ENCODE peak calls at places on chromosomes 2 and 18, in four cellular contexts. L, P, B and I are unnamed samples. For H3K4me1, the result is how much of the 10 kb centered on the place peaks cover.

GRCh38 chr2:38933653-38934052 is 44.0 kb downstream of the ARHGEF33 start:
- DNase-seq in L (no peak), P (no peak), B (no peak), I (no peak)

GRCh38 chr18:77096936-77097886 is 35.4 kb downstream of the MBP start:
- DNase-seq in P (no peak), L (no peak), B (no peak), I (no peak)

GRCh38 chr2:187989925-187990623 is 301.6 kb upstream of the GULP1 start:
- DNase-seq in L (no peak), B (no peak), P (no peak), I (no peak)

GRCh38 chr2:207901401-207901800 is 123.9 kb downstream of the PLEKHM3 start:
- DNase-seq in P (no peak), L (no peak), B (no peak), I (no peak)

GRCh38 chr2:238727585-238728321 is 120.1 kb upstream of the TWIST2 start:
- DNase-seq in P (peak), B (peak), L (peak), I (no peak)

GRCh38 chr2:159758686-159759085 is 39.3 kb downstream of the CD302 start:
- DNase-seq in P (no peak), L (no peak), B (no peak), I (no peak)

GRCh38 chr2:201127570-201127969 is 11.6 kb downstream of the CFLAR start:
- DNase-seq in P (no peak), L (peak), B (no peak), I (no peak)

GRCh38 chr2:98541489-98541888 is 66.8 kb downstream of the COA5 start:
- DNase-seq in B (no peak), P (no peak), L (no peak), I (peak)

GRCh38 chr2:77270433-77270832 is 251.7 kb downstream of the LRRTM4 start:
- DNase-seq in L (no peak), P (no peak), B (no peak), I (no peak)

GRCh38 chr18:7918696-7919095 is 351.6 kb downstream of the PTPRM start:
- DNase-seq in P (no peak), L (no peak), B (no peak), I (no peak)

GRCh38 chr2:144331652-144332355 is 188.1 kb downstream of the ZEB2 start:
- DNase-seq in L (peak), B (peak), P (no peak), I (peak)

GRCh38 chr2:118852605-118853128 is 5.2 kb upstream of the EN1 start:
- DNase-seq in P (no peak), L (no peak), B (no peak), I (peak)

GRCh38 chr2:119756837-119757236 is 2.9 kb upstream of the PTPN4 start:
- DNase-seq in L (peak), P (peak), B (peak), I (no peak)

GRCh38 chr2:211187602-211188001 is 631.2 kb downstream of the CPS1 start:
- DNase-seq in L (no peak), B (no peak), P (no peak), I (no peak)

GRCh38 chr18:25253136-25253535 is 98.8 kb downstream of the ZNF521 start:
- DNase-seq in P (no peak), B (no peak), L (no peak), I (no peak)

GRCh38 chr2:237198144-237198900 is 112.6 kb downstream of the COPS8 start:
- DNase-seq in P (no peak), B (no peak), L (no peak), I (no peak)

GRCh38 chr2:33130544-33130943 is 183.8 kb downstream of the LTBP1 start:
- DNase-seq in L (no peak), B (no peak), P (no peak), I (no peak)

GRCh38 chr2:75047189-75047812 is 88.9 kb downstream of the POLE4 start:
- DNase-seq in L (no peak), P (no peak), B (no peak), I (no peak)

GRCh38 chr2:171345971-171346722 is 87.6 kb downstream of the METTL8 start:
- DNase-seq in L (no peak), P (no peak), B (no peak), I (no peak)

GRCh38 chr2:216372761-216373291 is 543 bp upstream of the MARCHF4 start:
- DNase-seq in L (no peak), B (no peak), P (no peak), I (no peak)

GRCh38 chr18:57850063-57850462 is 46.9 kb upstream of the ATP8B1 start:
- DNase-seq in P (no peak), L (no peak), B (no peak), I (no peak)

GRCh38 chr2:236608710-236609109 is 39.1 kb downstream of the ACKR3 start:
- DNase-seq in B (no peak), L (no peak), P (no peak), I (no peak)

GRCh38 chr18:59546164-59546563 is 151.1 kb downstream of the CCBE1 start:
- DNase-seq in L (no peak), P (no peak), B (no peak), I (no peak)

GRCh38 chr2:143469323-143469722 is 340.1 kb downstream of the ARHGAP15 start:
- DNase-seq in L (no peak), P (no peak), B (no peak), I (no peak)

GRCh38 chr2:158936978-158937377 is 31.5 kb upstream of the TANC1 start:
- DNase-seq in P (no peak), L (no peak), B (no peak), I (no peak)

GRCh38 chr2:240575101-240575965 is 7.0 kb downstream of the RNPEPL1 start:
- DNase-seq in L (no peak), P (no peak), B (no peak), I (peak)

GRCh38 chr2:143341478-143341877 is 212.3 kb downstream of the ARHGAP15 start:
- DNase-seq in B (no peak), P (no peak), L (no peak), I (no peak)

GRCh38 chr2:3483227-3483985 is 35.9 kb downstream of the ADI1 start:
- DNase-seq in P (peak), L (peak), B (peak), I (peak)

GRCh38 chr18:58391113-58391892 is 237.6 kb downstream of the ALPK2 start:
- DNase-seq in L (no peak), B (no peak), P (no peak), I (no peak)

GRCh38 chr18:32683044-32683443 is 89.8 kb downstream of the KLHL14 start:
- DNase-seq in L (no peak), P (no peak), B (no peak), I (no peak)

GRCh38 chr2:88517759-88518201 is 65.3 kb upstream of the FOXI3 start:
- DNase-seq in B (no peak), P (no peak), L (no peak), I (no peak)

GRCh38 chr2:237739101-237739500 is 59.5 kb upstream of the RBM44 start:
- DNase-seq in P (peak), L (peak), B (no peak), I (no peak)

GRCh38 chr18:3250237-3251107 is 2.9 kb downstream of the MYL12A start:
- DNase-seq in P (no peak), L (no peak), B (no peak), I (no peak)

GRCh38 chr2:167489307-167489706 is 601.0 kb downstream of the XIRP2 start:
- DNase-seq in B (no peak), L (no peak), P (no peak), I (no peak)

GRCh38 chr2:129936334-129936934 is 43.0 kb upstream of the RAB6C start:
- DNase-seq in P (no peak), L (peak), B (no peak), I (no peak)

GRCh38 chr18:69935319-69936190 is 12.1 kb downstream of the CD226 start:
- DNase-seq in L (no peak), P (no peak), B (no peak), I (peak)

GRCh38 chr2:43043471-43043870 is 182.9 kb downstream of the ZFP36L2 start:
- DNase-seq in P (no peak), B (no peak), L (no peak), I (peak)

GRCh38 chr2:162490052-162490717 is 146.3 kb downstream of the GCA start:
- DNase-seq in P (no peak), L (no peak), B (no peak), I (no peak)

GRCh38 chr2:221461911-221462310 is 110.2 kb downstream of the EPHA4 start:
- DNase-seq in L (no peak), P (no peak), B (no peak), I (no peak)

DNA sequence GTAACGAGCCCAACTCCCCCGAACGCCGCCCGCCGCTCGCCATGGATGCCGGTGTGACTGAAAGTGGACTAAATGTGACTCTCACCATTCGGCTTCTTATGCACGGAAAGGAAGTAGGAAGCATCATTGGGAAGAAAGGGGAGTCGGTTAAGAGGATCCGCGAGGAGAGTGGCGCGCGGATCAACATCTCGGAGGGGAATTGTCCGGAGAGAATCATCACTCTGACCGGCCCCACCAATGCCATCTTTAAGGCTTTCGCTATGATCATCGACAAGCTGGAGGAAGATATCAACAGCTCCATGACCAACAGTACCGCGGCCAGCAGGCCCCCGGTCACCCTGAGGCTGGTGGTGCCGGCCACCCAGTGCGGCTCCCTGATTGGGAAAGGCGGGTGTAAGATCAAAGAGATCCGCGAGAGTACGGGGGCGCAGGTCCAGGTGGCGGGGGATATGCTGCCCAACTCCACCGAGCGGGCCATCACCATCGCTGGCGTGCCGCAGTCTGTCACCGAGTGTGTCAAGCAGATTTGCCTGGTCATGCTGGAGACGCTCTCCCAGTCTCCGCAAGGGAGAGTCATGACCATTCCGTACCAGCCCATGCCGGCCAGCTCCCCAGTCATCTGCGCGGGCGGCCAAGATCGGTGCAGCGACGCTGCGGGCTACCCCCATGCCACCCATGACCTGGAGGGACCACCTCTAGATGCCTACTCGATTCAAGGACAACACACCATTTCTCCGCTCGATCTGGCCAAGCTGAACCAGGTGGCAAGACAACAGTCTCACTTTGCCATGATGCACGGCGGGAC is 628 bp downstream of the PCBP1 start:
- DNase-seq in P (peak), B (no peak), L (peak), I (peak)
- TF ChIP-seq POLR2A in P (no peak), B (no peak), L (no peak), I (no peak)

GRCh38 chr2:230734247-230735175 is 21.9 kb downstream of the CAB39 start:
- DNase-seq in B (no peak), P (no peak), L (no peak), I (no peak)

GRCh38 chr2:230732914-230733401 is 20.3 kb downstream of the CAB39 start:
- DNase-seq in P (no peak), B (no peak), L (no peak), I (no peak)

GRCh38 chr2:230735884-230736283 is 23.2 kb downstream of the CAB39 start:
- DNase-seq in L (no peak), P (no peak), B (no peak), I (no peak)

DNA sequence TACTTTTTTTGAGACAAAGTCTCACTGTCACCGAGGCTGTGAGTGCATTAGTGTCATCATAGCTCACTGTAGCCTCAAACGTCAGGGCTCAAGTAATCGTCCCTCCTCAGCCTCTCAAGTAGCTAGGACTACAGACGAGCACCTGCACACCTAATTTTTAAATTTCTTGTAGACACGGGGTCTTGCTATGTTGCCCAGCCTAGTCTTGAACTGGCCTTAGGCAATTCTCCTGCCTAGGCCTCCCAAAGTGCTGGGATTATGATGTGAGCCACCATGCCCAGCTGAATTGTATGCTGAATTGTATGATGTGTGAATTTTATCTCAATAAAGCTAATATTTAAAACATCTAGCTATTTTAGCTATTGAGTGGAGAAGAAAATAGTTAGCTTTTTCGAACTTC is 18.9 kb downstream of the CAB39 start:
- DNase-seq in P (no peak), L (no peak), B (no peak), I (no peak)
- TF ChIP-seq CTCF in P (no peak), L (no peak), B (no peak), I (no peak)

DNA sequence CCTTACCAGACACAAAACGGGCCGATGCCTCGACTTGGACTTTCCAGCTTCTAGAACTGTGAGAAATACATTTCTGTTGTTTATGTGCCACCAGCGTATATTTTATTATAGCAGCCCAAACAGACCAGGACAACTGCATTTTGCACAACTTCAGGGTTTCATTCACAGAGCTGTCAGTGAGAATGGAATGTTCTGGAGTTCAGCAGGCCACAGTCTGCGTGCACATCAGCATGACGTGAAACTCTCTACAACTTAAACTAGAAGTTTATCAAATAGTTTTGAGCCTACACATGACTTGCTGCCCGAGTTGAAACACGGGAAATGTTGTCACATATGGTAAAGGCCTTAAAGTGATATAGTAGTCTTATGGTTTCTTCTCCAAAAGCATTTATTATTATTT is 3.9 kb upstream of the TRIB2 start:
- DNase-seq in L (no peak), B (no peak), P (no peak), I (no peak)
- H3K4me1 ChIP-seq in L (under half), B (under half), P (under half), I (under half)

DNA sequence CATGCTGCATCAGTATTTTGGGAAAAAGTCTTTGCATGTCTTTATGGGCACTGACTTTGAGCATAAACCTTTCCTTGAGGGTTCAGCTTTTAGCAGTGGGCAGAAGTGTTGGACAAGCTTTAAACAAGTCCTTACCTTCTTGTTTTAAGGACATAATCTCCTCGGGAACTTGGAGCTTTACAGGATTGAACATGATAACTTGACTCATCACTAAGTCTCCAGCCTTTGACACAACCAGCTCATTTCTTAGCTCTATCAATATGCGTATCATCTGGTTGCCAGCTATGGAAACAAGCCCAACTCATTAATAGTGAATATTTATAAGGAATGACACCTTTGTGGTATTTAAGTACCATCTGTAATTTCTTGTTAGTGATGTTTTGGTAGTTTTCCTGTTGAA is 21.0 kb upstream of the RAB27B start:
- DNase-seq in B (no peak), L (no peak), P (no peak), I (no peak)
- TF ChIP-seq POLR2A in B (no peak), L (no peak), P (no peak), I (no peak)

DNA sequence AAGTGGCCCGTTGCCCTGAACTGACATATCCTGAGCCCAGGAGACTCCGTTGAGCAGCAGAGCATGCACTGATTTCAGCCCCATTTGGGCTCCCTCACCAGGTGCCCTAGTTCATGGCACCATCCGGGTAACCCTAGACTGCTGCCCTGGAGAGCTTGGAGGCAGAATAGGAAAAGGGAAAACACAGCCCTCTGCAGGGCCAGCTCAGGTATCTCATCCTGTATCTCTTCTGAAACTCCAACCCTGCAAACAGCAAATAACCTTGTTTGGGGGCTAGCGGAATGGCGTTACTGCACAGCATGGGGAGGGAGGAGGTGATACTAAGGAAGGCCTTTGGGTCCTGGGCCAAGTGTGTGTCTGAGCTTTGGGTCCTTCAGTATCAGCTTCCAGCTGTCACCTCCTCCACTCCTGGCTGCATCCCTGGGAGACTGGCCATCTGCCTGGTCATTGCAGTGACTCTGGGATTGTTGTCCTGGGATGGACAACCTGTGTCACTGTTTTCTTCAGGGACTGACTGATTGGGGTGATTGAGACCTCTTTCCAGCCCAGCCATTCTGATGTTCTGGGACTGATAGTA is 233.8 kb upstream of the SKOR2 start:
- DNase-seq in L (no peak), P (peak), B (no peak), I (no peak)
- TF ChIP-seq CTCF in L (no peak), P (no peak), B (no peak), I (no peak)

GRCh38 chr2:1709335-1709605 is 35.0 kb downstream of the PXDN start:
- DNase-seq in L (no peak), B (no peak), P (no peak), I (no peak)
- H3K4me1 ChIP-seq in L (under half), B (under half), P (under half), I (under half)